ENCODE peak calls at places on chromosomes 3 and 15, in four cellular contexts. V is right cardiac atrium, I is ovary, Z is left ventricle myocardium inferior. O is an unnamed sample.

GRCh38 chr15:59485036-59485435 is 47.0 kb downstream of the FAM81A start:
- DNase-seq in V (no peak), I (no peak), Z (no peak), O (no peak)

GRCh38 chr15:51864408-51865056 is 35.1 kb downstream of the TMOD3 start:
- DNase-seq in V (no peak), I (no peak), Z (no peak), O (no peak)

GRCh38 chr3:50445919-50446318 is 57.5 kb downstream of the CACNA2D2 start:
- DNase-seq in V (no peak), I (no peak), Z (no peak), O (peak)

GRCh38 chr15:40279437-40280141 is 3.3 kb downstream of the ANKRD63 start:
- DNase-seq in V (peak), I (peak), Z (peak), O (peak)

GRCh38 chr3:112115161-112115739 is 17.8 kb downstream of the GCSAM start:
- DNase-seq in V (no peak), I (no peak), Z (no peak), O (no peak)

GRCh38 chr3:141255864-141256263 is 24.2 kb downstream of the PXYLP1 start:
- DNase-seq in V (no peak), I (no peak), Z (no peak), O (no peak)

GRCh38 chr3:122349171-122349570 is 24.1 kb downstream of the CSTA start:
- DNase-seq in V (no peak), I (no peak), Z (no peak), O (no peak)

GRCh38 chr15:67370206-67370954 is 115.8 kb downstream of the IQCH start:
- DNase-seq in V (no peak), I (no peak), Z (no peak), O (no peak)

GRCh38 chr3:197443506-197443905 is 112.3 kb downstream of the BDH1 start:
- DNase-seq in V (no peak), I (no peak), Z (no peak), O (no peak)

DNA sequence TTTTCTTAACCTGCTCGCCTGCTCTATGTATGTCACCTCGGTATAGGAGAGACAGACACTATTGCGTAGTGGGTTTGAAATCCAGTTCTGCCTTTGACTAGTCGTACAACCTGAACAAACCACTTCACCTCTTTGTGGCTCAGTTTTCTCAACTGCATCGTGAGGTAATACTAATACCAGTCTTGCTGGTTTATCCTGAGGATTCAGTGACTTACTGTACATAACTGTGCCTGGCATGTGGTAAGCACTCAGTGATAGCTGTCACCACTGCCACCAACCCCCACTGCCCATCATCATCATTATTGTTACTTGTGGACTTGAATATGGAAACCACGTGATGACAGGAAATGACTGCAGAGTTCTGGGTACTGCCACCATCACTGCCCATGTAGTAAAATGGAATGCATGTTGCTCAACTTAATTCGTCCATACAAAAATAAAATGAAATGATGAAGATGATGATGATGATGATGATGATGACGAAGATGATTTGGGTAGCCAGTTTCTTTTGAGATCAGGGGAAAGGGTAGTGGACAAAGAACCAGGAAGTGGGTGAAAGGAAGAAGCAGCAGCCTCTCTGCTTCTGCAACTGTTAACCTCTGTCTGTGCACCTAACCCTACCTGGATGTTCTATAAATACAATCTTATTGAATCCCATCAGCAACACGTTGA is 228.1 kb downstream of the FEZF2 start:
- DNase-seq in V (no peak), I (no peak), Z (no peak), O (no peak)
- H3K27ac ChIP-seq in V (peak), I (no peak), Z (peak), O (no peak)

GRCh38 chr15:34365836-34366235 is 1.2 kb downstream of the LPCAT4 start:
- DNase-seq in V (no peak), I (no peak), Z (no peak), O (no peak)
- H3K27ac ChIP-seq in V (peak), I (peak), Z (peak), O (no peak)

GRCh38 chr3:165343185-165343584 is 147.0 kb upstream of the SLITRK3 start:
- DNase-seq in V (no peak), I (no peak), Z (no peak), O (no peak)

GRCh38 chr3:165346503-165346902 is 150.3 kb upstream of the SLITRK3 start:
- DNase-seq in V (no peak), I (no peak), Z (no peak), O (no peak)
- H3K27ac ChIP-seq in V (no peak), I (no peak), Z (no peak), O (no peak)

DNA sequence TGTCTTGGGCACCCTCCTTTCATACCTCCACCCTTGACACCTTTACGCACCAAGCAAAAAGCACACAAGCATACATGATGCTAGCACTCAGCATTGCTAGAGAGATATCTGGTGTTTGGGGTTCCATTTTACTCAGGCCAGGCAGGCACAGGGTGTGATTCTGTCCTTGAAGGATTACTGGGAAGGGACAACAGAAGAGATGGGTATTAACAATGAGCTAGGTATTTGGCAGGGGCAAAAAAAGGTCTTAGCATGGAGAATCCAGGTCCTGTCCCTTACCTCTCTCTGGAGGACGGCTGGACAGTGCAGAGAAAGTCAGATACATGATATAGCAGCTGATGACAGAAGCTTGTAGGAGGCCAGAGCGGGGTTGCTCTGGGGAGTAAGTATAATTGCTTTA is 3.5 kb downstream of the SERINC4 start:
- DNase-seq in V (no peak), I (no peak), Z (no peak), O (no peak)
- H3K27ac ChIP-seq in V (no peak), I (no peak), Z (peak), O (no peak)

DNA sequence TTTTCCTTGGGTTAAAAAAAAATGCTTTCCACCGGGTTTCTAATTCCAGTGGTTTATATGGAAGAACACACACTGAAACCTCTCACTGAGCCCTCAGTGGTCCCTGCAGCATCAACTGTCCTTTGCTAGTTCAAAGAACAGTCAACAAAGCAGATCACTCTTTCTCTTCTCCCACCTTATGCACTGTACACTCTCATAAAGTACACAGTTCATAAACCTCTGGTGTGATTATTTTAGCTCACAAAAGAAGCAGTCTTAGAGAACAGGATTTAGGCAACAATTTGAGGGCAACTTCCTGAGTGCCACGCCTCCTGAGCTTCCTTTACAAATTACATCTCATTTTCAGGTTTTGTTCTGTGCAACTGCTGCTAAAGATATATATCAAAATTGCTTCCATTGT is 728.4 kb upstream of the GOLIM4 start:
- DNase-seq in V (no peak), I (no peak), Z (no peak), O (no peak)
- H3K27ac ChIP-seq in V (no peak), I (no peak), Z (no peak), O (no peak)

GRCh38 chr3:13244695-13245449 is 171.6 kb upstream of the IQSEC1 start:
- DNase-seq in V (peak), I (no peak), Z (no peak), O (no peak)
- H3K27ac ChIP-seq in V (no peak), I (no peak), Z (no peak), O (no peak)

DNA sequence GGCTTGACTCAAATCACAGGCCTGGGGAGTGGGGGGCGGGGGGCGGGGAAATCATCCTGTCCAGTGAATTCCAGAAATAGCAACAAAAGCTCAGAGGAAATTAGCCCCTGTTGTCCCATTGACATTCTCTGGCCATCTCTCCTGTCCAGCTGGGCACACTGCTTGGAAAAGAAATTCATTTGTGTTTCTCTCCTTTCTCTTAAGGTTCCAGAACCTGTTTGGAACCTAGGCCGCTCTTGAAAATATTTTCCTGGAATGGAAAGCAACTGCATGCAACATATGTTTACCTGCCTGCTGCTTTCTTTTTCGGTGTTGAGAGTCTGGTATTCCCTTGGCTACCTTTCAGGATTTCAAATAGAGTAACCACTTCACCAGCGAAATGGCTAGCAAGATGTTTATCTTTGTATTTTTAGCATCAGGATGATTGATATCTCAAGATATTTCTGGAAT is 169.0 kb downstream of the GHSR start:
- DNase-seq in V (no peak), I (no peak), Z (no peak), O (no peak)
- H3K27ac ChIP-seq in V (no peak), I (no peak), Z (peak), O (peak)

GRCh38 chr15:90654233-90655124 is 62.7 kb upstream of the BLM start:
- DNase-seq in V (no peak), I (no peak), Z (no peak), O (no peak)

GRCh38 chr15:90665288-90666134 is 51.6 kb upstream of the BLM start:
- DNase-seq in V (peak), I (peak), Z (peak), O (peak)

GRCh38 chr15:90664650-90665287 is 52.4 kb upstream of the BLM start:
- DNase-seq in V (peak), I (no peak), Z (peak), O (peak)

GRCh38 chr15:90659481-90659880 is 57.7 kb upstream of the BLM start:
- DNase-seq in V (no peak), I (no peak), Z (no peak), O (no peak)

DNA sequence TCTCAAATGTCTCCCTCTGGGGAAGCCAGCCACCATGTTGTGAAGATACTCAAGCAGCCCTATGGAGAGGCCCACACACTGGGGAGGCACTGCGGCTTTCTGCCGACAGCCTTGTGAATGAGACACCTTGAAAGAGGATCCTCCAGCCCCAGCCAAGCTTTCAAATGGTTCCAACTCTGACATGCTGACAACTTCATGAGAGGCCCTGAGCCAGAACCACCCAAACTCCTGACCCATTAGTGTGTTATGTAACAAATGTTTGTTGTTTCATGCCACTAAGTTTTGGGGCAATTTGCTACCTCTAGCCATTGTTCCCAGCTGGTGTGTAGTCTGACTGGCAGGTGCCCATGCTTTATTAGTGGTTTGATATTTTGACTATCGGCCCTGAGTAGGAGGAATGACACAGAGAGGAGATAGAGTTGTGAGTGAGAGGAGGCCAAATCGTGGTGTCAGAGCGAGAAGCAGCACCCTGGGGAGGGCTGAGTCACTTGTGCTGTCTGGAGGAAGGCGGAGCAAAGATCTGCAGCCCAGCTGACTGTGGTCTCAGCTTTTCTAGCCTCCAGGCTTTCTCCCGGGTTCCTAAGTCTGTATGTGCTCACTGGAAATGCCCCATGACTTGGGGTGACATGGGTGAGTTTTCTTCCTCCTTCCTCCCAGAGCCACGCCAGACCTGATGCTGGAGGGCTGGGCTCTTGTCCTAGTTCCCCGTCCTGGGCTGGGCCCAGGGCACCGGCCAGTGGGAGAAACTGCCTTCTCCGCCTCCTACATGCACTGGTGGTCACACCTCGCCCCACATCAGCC is 56.8 kb upstream of the BLM start:
- DNase-seq in V (peak), I (peak), Z (peak), O (peak)
- H3K27ac ChIP-seq in V (peak), I (no peak), Z (peak), O (peak)

DNA sequence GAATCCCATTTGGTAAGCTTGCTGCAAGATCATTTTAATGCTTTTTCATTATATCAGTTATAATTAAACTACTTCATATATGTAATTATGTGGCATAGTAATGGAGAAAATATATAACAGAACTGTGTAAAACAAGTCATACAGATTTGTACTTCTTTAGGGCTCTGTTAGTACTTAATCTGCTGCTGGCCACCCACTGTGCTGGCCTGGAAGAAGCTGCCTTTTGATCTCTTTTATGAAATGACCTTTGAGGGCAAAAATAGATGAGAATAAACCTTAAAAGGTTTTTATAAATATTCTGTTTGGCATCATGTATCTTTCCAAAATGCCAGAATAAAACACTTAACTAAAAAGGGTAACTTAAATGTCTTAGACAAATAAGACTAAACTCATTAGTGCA is 262.9 kb downstream of the ZIC1 start:
- DNase-seq in V (no peak), I (no peak), Z (no peak), O (no peak)
- H3K27ac ChIP-seq in V (no peak), I (no peak), Z (no peak), O (no peak)